ENCODE peak calls at places on chromosomes 12 and 14, in six cellular contexts. B is GM03348; Z is NAMALWA; C is stimulated activated CD8-positive, alpha-beta memory T cell treated with anti-CD3 and anti-CD28 coated beads, Interleukin-2, amount 100 ng/mL, for 1 hour; E is testis; J is esophagus squamous epithelium. H is an unnamed sample.

GRCh38 chr12:26327975-26328635 is 132.7 kb downstream of the SSPN start:
- DNase-seq in B (no peak), Z (peak), C (no peak), E (no peak), J (no peak), H (no peak)

GRCh38 chr12:78864483-78865296 is at the start of gene SYT1:
- DNase-seq in B (peak), Z (no peak), C (no peak), E (peak), J (no peak), H (peak)

GRCh38 chr14:35754671-35755070 is 54.4 kb downstream of the RALGAPA1 start:
- DNase-seq in B (no peak), Z (no peak), C (no peak), E (no peak), J (no peak), H (no peak)

GRCh38 chr12:51393676-51394545 is 2.7 kb upstream of the GALNT6 start:
- DNase-seq in B (peak), Z (no peak), C (no peak), E (peak), J (no peak), H (peak)

GRCh38 chr12:34601689-34602088 is 579.4 kb downstream of the ALG10 start:
- DNase-seq in B (peak), Z (no peak), C (no peak), E (no peak), J (no peak), H (no peak)

GRCh38 chr14:71720978-71721624 is 211.1 kb upstream of the RGS6 start:
- DNase-seq in B (peak), Z (peak), C (no peak), E (peak), J (no peak), H (peak)

GRCh38 chr12:123690191-123690840 is 19.4 kb downstream of the TCTN2 start:
- DNase-seq in B (no peak), Z (no peak), C (no peak), E (no peak), J (no peak), H (no peak)

GRCh38 chr14:55277972-55278740 is 6.9 kb downstream of the FBXO34 start:
- DNase-seq in B (no peak), Z (peak), C (no peak), E (no peak), J (no peak), H (no peak)

GRCh38 chr14:52313493-52313881 is 625 bp upstream of the PTGER2 start:
- DNase-seq in B (no peak), Z (no peak), C (no peak), E (no peak), J (no peak), H (no peak)

GRCh38 chr12:116389990-116390655 is 112.6 kb upstream of the MED13L start:
- DNase-seq in B (peak), Z (no peak), C (no peak), E (no peak), J (no peak), H (peak)

GRCh38 chr12:42574879-42575278 is 14.7 kb downstream of the PRICKLE1 start:
- DNase-seq in B (no peak), Z (no peak), C (no peak), E (no peak), J (no peak), H (no peak)

GRCh38 chr12:95574799-95575452 is 23.6 kb upstream of the USP44 start:
- DNase-seq in B (peak), Z (peak), C (no peak), E (no peak), J (no peak), H (peak)

GRCh38 chr14:91947196-91948184 is at the start of gene FBLN5:
- DNase-seq in B (peak), Z (no peak), C (no peak), E (peak), J (no peak), H (peak)

GRCh38 chr14:99721792-99722516 is 37.9 kb downstream of the CYP46A1 start:
- DNase-seq in B (no peak), Z (no peak), C (no peak), E (no peak), J (no peak), H (no peak)

GRCh38 chr12:5480953-5481300 is 49.0 kb downstream of the NTF3 start:
- DNase-seq in B (no peak), Z (no peak), C (no peak), E (peak), J (no peak), H (no peak)

GRCh38 chr14:42323426-42323825 is 716.8 kb downstream of the LRFN5 start:
- DNase-seq in B (no peak), Z (no peak), C (no peak), E (no peak), J (no peak), H (no peak)

GRCh38 chr12:101963703-101964102 is 86.3 kb downstream of the DRAM1 start:
- DNase-seq in B (no peak), Z (no peak), C (no peak), E (peak), J (no peak), H (no peak)

GRCh38 chr12:111270773-111271172 is 98.1 kb downstream of the PHETA1 start:
- DNase-seq in B (no peak), Z (no peak), C (no peak), E (no peak), J (no peak), H (peak)

H was measured in AG08395.